ENCODE peak calls at places on chromosome 16, in six cellular contexts. Z, R, S, Q, D and C are unnamed samples.

GRCh38 chr16:23276821-23277220 is 25.3 kb upstream of the SCNN1B start:
- DNase-seq in Z (no peak), Q (no peak), S (no peak), D (no peak), R (no peak), C (no peak)

GRCh38 chr16:85520853-85521736 is 92.0 kb upstream of the GSE1 start:
- DNase-seq in R (peak; percentile 93), Q (peak; percentile 93), Z (no peak), D (peak; percentile 71), S (no peak), C (peak; percentile 65)

GRCh38 chr16:70726869-70727494 is 41.1 kb upstream of the MTSS2 start:
- DNase-seq in S (no peak), Z (no peak), Q (no peak), D (no peak), R (no peak), C (no peak)

GRCh38 chr16:53087101-53087500 is 32.3 kb downstream of the CHD9 start:
- DNase-seq in R (no peak), D (no peak), Q (no peak), S (no peak), Z (peak; percentile 84), C (no peak)

GRCh38 chr16:86222541-86222940 is 287.8 kb upstream of the FOXF1 start:
- DNase-seq in D (peak; percentile 58), Q (no peak), S (no peak), R (no peak), Z (peak; percentile 15), C (no peak)

GRCh38 chr16:30472328-30472942 is at the start of gene ITGAL:
- DNase-seq in R (peak; percentile 46), Q (peak; percentile 24), D (no peak), Z (peak; percentile 6), S (peak; percentile 38), C (peak; percentile 10)

GRCh38 chr16:89153848-89154271 is 17.7 kb upstream of the CDH15 start:
- DNase-seq in D (no peak), R (no peak), S (no peak), Q (no peak), Z (no peak), C (no peak)

GRCh38 chr16:57555831-57556230 is 13.4 kb downstream of the ADGRG5 start:
- DNase-seq in S (no peak), Z (no peak), D (no peak), R (no peak), Q (no peak), C (no peak)

GRCh38 chr16:53840472-53840871 is 136.5 kb downstream of the FTO start:
- DNase-seq in Q (no peak), D (no peak), R (no peak), S (no peak), Z (no peak), C (no peak)

GRCh38 chr16:89489731-89490385 is 503 bp downstream of the ANKRD11 start:
- DNase-seq in R (no peak), Q (no peak), S (no peak), Z (no peak), D (no peak), C (no peak)

GRCh38 chr16:13920510-13920818 is 510 bp downstream of the ERCC4 start:
- DNase-seq in Q (no peak), R (no peak), Z (no peak), S (no peak), D (no peak), C (no peak)

GRCh38 chr16:49510676-49511305 is 137.2 kb downstream of the C16orf78 start:
- DNase-seq in S (no peak), Q (no peak), D (no peak), R (no peak), Z (no peak), C (no peak)

GRCh38 chr16:75494696-75495601 is at the start of gene CHST6:
- DNase-seq in Q (no peak), Z (peak; percentile 82), D (peak; percentile 41), R (peak; percentile 43), S (no peak), C (peak; percentile 98)

GRCh38 chr16:75496546-75496945 is 1.3 kb upstream of the CHST6 start:
- DNase-seq in Q (no peak), R (no peak), D (no peak), S (no peak), Z (no peak), C (no peak)

GRCh38 chr16:75491876-75492275 is 3.4 kb downstream of the CHST6 start:
- DNase-seq in D (no peak), Q (no peak), R (no peak), Z (peak; percentile 92), S (no peak), C (peak; percentile 76)

GRCh38 chr16:75497558-75497957 is 2.3 kb upstream of the CHST6 start:
- DNase-seq in R (no peak), S (no peak), Q (no peak), D (no peak), Z (no peak), C (no peak)

GRCh38 chr16:75494184-75494583 is 1.1 kb downstream of the CHST6 start:
- DNase-seq in R (no peak), D (no peak), S (no peak), Q (no peak), Z (no peak), C (peak; percentile 47)
- H3K4me3 ChIP-seq in R (no peak overlapping the region), D (peak overlapping the region; percentile 47), S (peak overlapping the region; percentile 61), Q (no peak overlapping the region), Z (peak overlapping the region; percentile 74), C (peak overlapping the region; percentile 77)

GRCh38 chr16:68379472-68380347 is 68.6 kb downstream of the SMPD3 start:
- DNase-seq in D (no peak), R (no peak), Z (no peak), Q (no peak), S (no peak), C (no peak)
- H3K36me3 ChIP-seq in D (no peaks in the 10 kb centered on the region), R (no peaks in the 10 kb centered on the region), Z (no peaks in the 10 kb centered on the region), Q (no peaks in the 10 kb centered on the region), S (no peaks in the 10 kb centered on the region), C (no peaks in the 10 kb centered on the region)

GRCh38 chr16:16917201-16917600 is 538.3 kb downstream of the NPIPA7 start:
- DNase-seq in R (no peak), Q (no peak), S (no peak), D (no peak), Z (no peak), C (no peak)
- H3K27me3 ChIP-seq in R (no peaks in the 10 kb centered on the region), Q (no peaks in the 10 kb centered on the region), S (no peaks in the 10 kb centered on the region), D (no peaks in the 10 kb centered on the region), Z (no peaks in the 10 kb centered on the region), C (no peaks in the 10 kb centered on the region)

DNA sequence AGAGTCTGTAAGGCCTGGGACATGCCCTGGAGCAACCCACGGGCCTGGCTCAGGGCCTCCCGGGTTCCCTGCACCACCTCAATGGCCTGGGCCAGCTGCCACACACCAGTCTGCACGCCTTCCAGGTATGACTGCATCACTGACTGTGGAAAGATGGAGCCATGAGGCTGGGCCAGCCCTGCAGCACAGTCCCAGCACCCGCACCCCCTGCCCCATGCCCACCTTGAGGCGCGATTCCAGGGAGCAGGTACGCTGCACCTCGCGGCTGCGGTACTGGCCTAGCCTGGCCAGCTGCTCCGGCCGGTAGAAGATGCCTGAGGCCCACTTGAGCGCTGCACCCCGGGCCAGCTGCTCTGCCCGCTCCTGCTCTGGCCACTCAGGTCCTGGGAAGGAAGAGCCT is 1.1 kb downstream of the EXOC3L1 start:
- DNase-seq in Z (no peak), D (no peak), R (no peak), S (no peak), Q (no peak), C (no peak)
- H3K4me3 ChIP-seq in Z (no peak overlapping the region), D (no peak overlapping the region), R (no peak overlapping the region), S (no peak overlapping the region), Q (no peak overlapping the region), C (no peak overlapping the region)